ENCODE peak calls at places on chromosomes 6 and 20, in four cellular contexts. F, Q, E and A are unnamed samples.

GRCh38 chr6:85669735-85670194 is 27.1 kb upstream of the SYNCRIP start:
- DNase-seq in F (no peak), Q (peak), E (no peak), A (no peak)

GRCh38 chr6:170094686-170095272 is 196.1 kb downstream of the DLL1 start:
- DNase-seq in F (no peak), Q (no peak), E (no peak), A (no peak)

GRCh38 chr6:148325316-148326068 is 17.1 kb upstream of the SASH1 start:
- DNase-seq in F (no peak), Q (no peak), E (no peak), A (no peak)

GRCh38 chr6:105041880-105042279 is 85.0 kb downstream of the LIN28B start:
- DNase-seq in F (no peak), Q (no peak), E (no peak), A (no peak)

GRCh38 chr20:44151621-44152416 is 35.2 kb downstream of the JPH2 start:
- DNase-seq in F (no peak), Q (no peak), E (no peak), A (no peak)

GRCh38 chr20:35791097-35791496 is 19.3 kb downstream of the PHF20 start:
- DNase-seq in F (no peak), Q (no peak), E (no peak), A (no peak)

GRCh38 chr6:48610846-48611245 is 499.8 kb upstream of the PTCHD4 start:
- DNase-seq in F (no peak), Q (no peak), E (no peak), A (no peak)

GRCh38 chr6:149289966-149290365 is 27.5 kb upstream of the TAB2 start:
- DNase-seq in F (no peak), Q (no peak), E (no peak), A (no peak)

GRCh38 chr6:10268661-10269060 is 146.2 kb downstream of the TFAP2A start:
- DNase-seq in F (no peak), Q (no peak), E (no peak), A (no peak)

GRCh38 chr20:59184880-59185447 is 21.3 kb downstream of the ZNF831 start:
- DNase-seq in F (no peak), Q (no peak), E (no peak), A (no peak)

GRCh38 chr6:11284996-11285395 is 52.5 kb upstream of the NEDD9 start:
- DNase-seq in F (no peak), Q (no peak), E (no peak), A (no peak)

GRCh38 chr6:32288426-32288825 is 64.6 kb upstream of the NOTCH4 start:
- DNase-seq in F (no peak), Q (no peak), E (no peak), A (no peak)

GRCh38 chr20:33761698-33762250 is 30.0 kb downstream of the ZNF341 start:
- DNase-seq in F (no peak), Q (no peak), E (no peak), A (no peak)

GRCh38 chr6:136961848-136962247 is 39.7 kb downstream of the SLC35D3 start:
- DNase-seq in F (no peak), Q (no peak), E (no peak), A (no peak)

GRCh38 chr20:258963-259362 is 1.4 kb downstream of the DEFB132 start:
- DNase-seq in F (peak), Q (no peak), E (peak), A (peak)

GRCh38 chr6:43584892-43585570 is 9.0 kb downstream of the POLH start:
- DNase-seq in F (no peak), Q (no peak), E (no peak), A (no peak)

GRCh38 chr6:33313105-33313708 is 671 bp downstream of the TAPBP start:
- DNase-seq in F (no peak), Q (no peak), E (peak), A (no peak)

DNA sequence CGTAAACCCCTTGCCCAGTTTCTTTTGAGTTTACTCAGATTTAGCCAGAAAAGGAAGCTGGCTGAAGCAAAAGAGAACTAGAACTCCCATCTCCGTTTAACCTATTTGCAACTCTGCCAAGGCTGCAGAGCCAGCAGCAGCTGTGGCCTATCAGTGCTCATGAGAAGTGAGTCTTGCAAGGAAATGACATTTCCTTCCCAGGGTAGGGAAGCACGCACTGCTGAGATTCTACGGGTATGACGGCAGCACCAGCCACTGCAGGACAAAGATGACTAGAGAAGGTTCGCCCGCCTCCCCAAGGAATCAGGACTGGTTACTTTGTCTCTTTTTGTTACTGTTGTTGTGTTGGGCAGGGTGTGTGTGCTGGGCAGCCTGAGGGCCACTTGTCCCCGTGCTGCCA is 47.6 kb downstream of the PPP1R3G start:
- DNase-seq in F (no peak), Q (peak), E (no peak), A (no peak)
- TF ChIP-seq TARDBP in F (no peak), Q (no peak), E (no peak), A (no peak)

DNA sequence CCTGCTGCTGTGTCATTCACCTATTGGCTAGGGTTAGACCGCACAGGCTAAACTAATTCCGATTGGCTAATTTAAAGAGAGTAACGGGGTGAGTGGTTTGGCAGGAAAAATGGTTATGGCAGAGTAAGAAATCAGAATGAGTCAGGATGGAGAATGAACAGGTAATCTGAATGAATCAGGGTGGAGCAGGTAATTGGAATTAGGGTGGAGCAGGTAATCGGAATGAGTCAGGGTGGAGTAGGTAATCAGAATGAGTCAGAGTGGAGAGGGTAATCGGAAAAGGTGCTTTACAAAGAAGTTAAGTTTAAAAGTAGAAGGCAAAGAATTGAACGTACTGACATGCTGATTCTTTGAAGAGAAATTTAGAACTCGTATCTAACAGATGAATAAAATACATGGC is 11.7 kb downstream of the SLC35A1 start:
- DNase-seq in F (no peak), Q (no peak), E (no peak), A (no peak)
- TF ChIP-seq FOXM1 in F (no peak), Q (no peak), E (no peak), A (no peak)

GRCh38 chr6:127554435-127555006 is 22.5 kb upstream of the C6orf58 start:
- DNase-seq in F (peak), Q (no peak), E (no peak), A (peak)
- TF ChIP-seq TARDBP in F (no peak), Q (no peak), E (no peak), A (no peak)

GRCh38 chr6:26159417-26160273 is 72.4 kb downstream of the HFE start:
- DNase-seq in F (no peak), Q (peak), E (no peak), A (peak)
- TF ChIP-seq FOXM1 in F (no peak), Q (no peak), E (no peak), A (no peak)

DNA sequence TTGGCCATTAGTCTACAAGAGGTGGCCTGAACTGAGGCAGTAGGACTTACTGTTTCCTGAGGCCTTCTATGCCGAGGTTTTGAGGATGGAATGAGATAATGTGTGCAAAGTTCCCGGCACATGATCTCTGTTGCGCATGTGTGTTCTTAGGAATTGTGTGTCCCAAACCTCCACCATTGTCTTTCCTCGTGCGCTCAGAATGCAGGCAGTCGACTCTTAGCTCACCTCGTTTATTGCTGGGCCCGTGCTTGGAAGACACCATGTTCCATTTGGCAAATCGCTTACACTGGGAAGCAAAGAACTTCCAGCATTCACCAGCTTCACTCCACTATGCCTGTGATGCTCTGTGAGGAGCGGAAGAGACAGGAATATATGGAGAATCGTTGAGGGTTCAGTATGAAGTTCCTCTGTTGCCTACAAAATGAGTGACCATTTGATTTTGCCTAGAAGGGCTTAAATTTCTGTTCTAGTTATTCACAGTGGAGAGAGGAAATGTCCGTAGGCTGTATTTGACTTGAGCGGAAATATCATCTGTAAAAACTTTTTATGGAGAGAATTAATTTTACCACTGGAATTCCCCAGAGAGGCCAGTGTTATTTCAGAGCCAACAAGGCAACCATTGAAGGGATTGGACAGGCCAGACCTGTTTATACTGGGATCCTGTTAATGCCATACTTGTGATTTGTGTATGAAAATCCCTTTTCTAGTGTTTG is 75.7 kb upstream of the CLDN20 start:
- DNase-seq in F (no peak), Q (no peak), E (no peak), A (no peak)
- TF ChIP-seq TARDBP in F (no peak), Q (no peak), E (no peak), A (no peak)

GRCh38 chr6:52409499-52409898 is 10.6 kb upstream of the EFHC1 start:
- DNase-seq in F (no peak), Q (no peak), E (no peak), A (no peak)
- TF ChIP-seq FOXM1 in F (no peak), Q (no peak), E (no peak), A (no peak)

GRCh38 chr6:24004062-24004461 is 122.0 kb upstream of the NRSN1 start:
- DNase-seq in F (no peak), Q (no peak), E (no peak), A (no peak)
- TF ChIP-seq TARDBP in F (no peak), Q (no peak), E (no peak), A (no peak)

GRCh38 chr6:40506956-40507355 is 80.2 kb downstream of the LRFN2 start:
- DNase-seq in F (no peak), Q (no peak), E (no peak), A (no peak)
- TF ChIP-seq FOXM1 in F (no peak), Q (no peak), E (no peak), A (no peak)